ENCODE peak calls at places on chromosome 9, in ten cellular contexts. A, Q, L, X, Z, S, Y, V, K and H are unnamed samples.
A peak's percentile ranks its signal among the peaks of the same experiment; 100 is the strongest.

GRCh38 chr9:23341346-23341745 is 484.7 kb downstream of the ELAVL2 start:
- DNase-seq in A (no peak), Q (no peak), L (no peak), X (no peak), Z (no peak), S (no peak), Y (no peak), V (no peak), K (no peak), H (no peak)

GRCh38 chr9:2291980-2292704 is 277.0 kb downstream of the SMARCA2 start:
- DNase-seq in A (no peak), Q (no peak), L (no peak), X (no peak), Z (peak; percentile 62), S (no peak), Y (no peak), V (no peak), K (no peak), H (peak; percentile 87)

GRCh38 chr9:92808726-92809451 is 44.3 kb upstream of the BICD2 start:
- DNase-seq in A (peak; percentile 17), Q (peak; percentile 87), L (peak; percentile 91), X (peak; percentile 68), Z (peak; percentile 36), S (peak; percentile 93), Y (no peak), V (peak; percentile 70), K (peak; percentile 54), H (no peak)

GRCh38 chr9:121566401-121567141 is 66.9 kb upstream of the GGTA1 start:
- DNase-seq in A (no peak), Q (no peak), L (no peak), X (no peak), Z (no peak), S (peak; percentile 52), Y (no peak), V (no peak), K (peak; percentile 39), H (no peak)

GRCh38 chr9:97673922-97674321 is 23.2 kb downstream of the XPA start:
- DNase-seq in A (no peak), Q (no peak), L (no peak), X (no peak), Z (no peak), S (no peak), Y (no peak), V (no peak), K (no peak), H (no peak)

GRCh38 chr9:92138157-92138959 is 23.1 kb upstream of the SPTLC1 start:
- DNase-seq in A (peak; percentile 84), Q (peak; percentile 93), L (peak; percentile 89), X (no peak), Z (no peak), S (peak; percentile 93), Y (no peak), V (peak; percentile 75), K (peak; percentile 46), H (no peak)

GRCh38 chr9:1490341-1491115 is 440.4 kb downstream of the DMRT2 start:
- DNase-seq in A (no peak), Q (no peak), L (no peak), X (no peak), Z (no peak), S (no peak), Y (no peak), V (no peak), K (no peak), H (no peak)

GRCh38 chr9:115291841-115292240 is 173.9 kb upstream of the TNC start:
- DNase-seq in A (no peak), Q (no peak), L (no peak), X (no peak), Z (no peak), S (no peak), Y (no peak), V (peak; percentile 87), K (no peak), H (no peak)

GRCh38 chr9:115133649-115134048 is 15.7 kb upstream of the TNC start:
- DNase-seq in A (no peak), Q (no peak), L (no peak), X (no peak), Z (no peak), S (no peak), Y (no peak), V (no peak), K (no peak), H (no peak)

GRCh38 chr9:33453286-33453882 is 6.0 kb upstream of the AQP3 start:
- DNase-seq in A (no peak), Q (no peak), L (no peak), X (no peak), Z (no peak), S (no peak), Y (no peak), V (no peak), K (no peak), H (no peak)

GRCh38 chr9:33167949-33168535 is 906 bp upstream of the B4GALT1 start:
- DNase-seq in A (no peak), Q (no peak), L (no peak), X (no peak), Z (no peak), S (no peak), Y (no peak), V (no peak), K (no peak), H (no peak)

GRCh38 chr9:99078731-99079130 is 26.2 kb upstream of the TGFBR1 start:
- DNase-seq in A (no peak), Q (no peak), L (no peak), X (no peak), Z (no peak), S (no peak), Y (no peak), V (no peak), K (no peak), H (no peak)
- TF ChIP-seq POLR2AphosphoS5 in A (no peak), Q (no peak), L (no peak), X (no peak), Z (no peak), S (no peak), Y (no peak), V (no peak), K (no peak), H (no peak)

GRCh38 chr9:86340356-86341006 is 13.7 kb downstream of the TUT7 start:
- DNase-seq in A (no peak), Q (no peak), L (no peak), X (no peak), Z (no peak), S (no peak), Y (no peak), V (no peak), K (no peak), H (no peak)
- H3K4me3 ChIP-seq in A (no peak overlapping the region), Q (no peak overlapping the region), L (no peak overlapping the region), X (no peak overlapping the region), Z (no peak overlapping the region), S (no peak overlapping the region), Y (no peak overlapping the region), V (no peak overlapping the region), K (no peak overlapping the region), H (no peak overlapping the region)

GRCh38 chr9:15248596-15248995 is 58.4 kb downstream of the TTC39B start:
- DNase-seq in A (no peak), Q (no peak), L (no peak), X (no peak), Z (no peak), S (no peak), Y (no peak), V (no peak), K (no peak), H (no peak)
- H3K27ac ChIP-seq in A (no peak overlapping the region), Q (no peak overlapping the region), L (no peak overlapping the region), X (no peak overlapping the region), Z (no peak overlapping the region), S (no peak overlapping the region), Y (no peak overlapping the region), V (no peak overlapping the region), K (peak overlapping the region; percentile 68), H (no peak overlapping the region)

DNA sequence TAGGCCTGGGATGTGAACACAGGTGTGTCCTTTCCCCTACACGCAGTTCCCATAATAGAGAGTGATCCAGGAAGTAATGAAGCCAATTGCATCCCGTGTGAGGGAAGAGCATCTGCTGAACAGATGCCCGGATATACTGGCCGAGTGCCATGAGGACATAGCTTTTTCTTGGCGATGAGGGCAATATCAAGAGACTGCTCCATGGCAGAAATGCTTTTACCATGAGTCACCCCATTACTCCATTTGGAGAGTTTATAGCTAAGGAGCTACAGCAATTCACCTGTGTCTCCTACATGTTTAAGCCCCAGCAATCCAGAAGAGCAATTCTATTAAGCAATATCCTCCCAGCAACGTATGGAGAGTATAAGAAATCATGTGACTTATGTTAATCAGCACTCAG is 222.0 kb upstream of the KLF4 start:
- DNase-seq in A (no peak), Q (no peak), L (no peak), X (peak; percentile 88), Z (peak; percentile 26), S (no peak), Y (no peak), V (no peak), K (peak; percentile 80), H (no peak)
- TF ChIP-seq POLR2AphosphoS5 in A (no peak), Q (no peak), L (no peak), X (peak; percentile 58), Z (no peak), S (peak; percentile 24), Y (no peak), V (no peak), K (peak; percentile 78), H (peak; percentile 46)